ENCODE peak calls at places on chromosome 12, in six cellular contexts. A, T, G, F, N and I are unnamed samples.
A peak's percentile ranks its signal among the peaks of the same experiment; 100 is the strongest.

GRCh38 chr12:76790564-76791552 is 26.9 kb downstream of the ZDHHC17 start:
- DNase-seq in T (no peak), N (peak; percentile 52), F (peak; percentile 41), A (peak; percentile 58), G (peak; percentile 36), I (no peak)

GRCh38 chr12:59904874-59905521 is 309.2 kb downstream of the SLC16A7 start:
- DNase-seq in N (peak; percentile 30), A (no peak), G (no peak), F (no peak), T (no peak), I (no peak)

GRCh38 chr12:114399664-114400211 is 6.2 kb downstream of the TBX5 start:
- DNase-seq in G (peak; percentile 61), N (peak; percentile 95), T (peak; percentile 83), A (no peak), F (peak; percentile 58), I (no peak)

GRCh38 chr12:56616924-56617323 is 13.2 kb downstream of the BAZ2A start:
- DNase-seq in G (no peak), A (no peak), T (no peak), N (no peak), F (no peak), I (no peak)

GRCh38 chr12:46473634-46474201 is 101.1 kb upstream of the SLC38A2 start:
- DNase-seq in A (no peak), T (no peak), N (peak; percentile 95), G (peak; percentile 15), F (peak; percentile 80), I (peak; percentile 30)

GRCh38 chr12:83954939-83955601 is 957.5 kb downstream of the SLC6A15 start:
- DNase-seq in N (no peak), G (no peak), F (peak; percentile 13), T (no peak), A (no peak), I (no peak)

GRCh38 chr12:75820848-75821578 is 210.6 kb downstream of the PHLDA1 start:
- DNase-seq in T (no peak), N (peak; percentile 100), F (no peak), A (no peak), G (no peak), I (no peak)

GRCh38 chr12:75710361-75711069 is 199.1 kb upstream of the KRR1 start:
- DNase-seq in N (no peak), A (no peak), F (no peak), G (no peak), T (no peak), I (no peak)

GRCh38 chr12:63133981-63134380 is 17.0 kb downstream of the AVPR1A start:
- DNase-seq in F (no peak), G (no peak), T (no peak), A (no peak), N (no peak), I (no peak)

GRCh38 chr12:18895946-18896345 is 158.0 kb downstream of the CAPZA3 start:
- DNase-seq in A (no peak), G (no peak), N (no peak), F (peak; percentile 25), T (peak; percentile 46), I (peak; percentile 10)

GRCh38 chr12:12704593-12705230 is 8.7 kb upstream of the GPR19 start:
- DNase-seq in G (peak; percentile 78), A (peak; percentile 83), N (peak; percentile 96), F (peak; percentile 92), T (no peak), I (no peak)

GRCh38 chr12:52515927-52516831 is 4.0 kb downstream of the KRT5 start:
- DNase-seq in T (no peak), G (no peak), F (no peak), N (no peak), A (no peak), I (no peak)

GRCh38 chr12:106030210-106031175 is 108.3 kb downstream of the NUAK1 start:
- DNase-seq in T (no peak), G (peak; percentile 15), A (no peak), N (peak; percentile 65), F (peak; percentile 64), I (no peak)

GRCh38 chr12:81461163-81461562 is 298.0 kb downstream of the PPFIA2 start:
- DNase-seq in F (no peak), G (no peak), N (no peak), A (no peak), T (no peak), I (no peak)

GRCh38 chr12:51760231-51760630 is 88.3 kb downstream of the FIGNL2 start:
- DNase-seq in F (no peak), N (no peak), A (no peak), G (no peak), T (no peak), I (no peak)

GRCh38 chr12:23760495-23760894 is 189.0 kb downstream of the SOX5 start:
- DNase-seq in G (no peak), N (no peak), A (no peak), F (no peak), T (no peak), I (no peak)

GRCh38 chr12:76666272-76666845 is 97.6 kb upstream of the ZDHHC17 start:
- DNase-seq in T (no peak), A (no peak), N (no peak), G (no peak), F (no peak), I (no peak)

GRCh38 chr12:84911331-84912190 is 1.0 kb downstream of the SLC6A15 start:
- DNase-seq in F (peak; percentile 72), A (no peak), N (peak; percentile 90), G (peak; percentile 77), T (peak; percentile 67), I (no peak)

GRCh38 chr12:128753438-128753837 is 70.3 kb downstream of the SLC15A4 start:
- DNase-seq in N (no peak), G (no peak), F (no peak), A (no peak), T (no peak), I (no peak)

GRCh38 chr12:78181544-78182162 is 351.0 kb downstream of the NAV3 start:
- DNase-seq in T (no peak), G (peak; percentile 1), F (peak; percentile 49), N (peak; percentile 68), A (peak; percentile 29), I (no peak)

GRCh38 chr12:45388545-45388944 is 172.7 kb downstream of the ANO6 start:
- DNase-seq in F (peak; percentile 40), N (peak; percentile 75), T (no peak), G (peak; percentile 56), A (peak; percentile 11), I (peak; percentile 19)

GRCh38 chr12:51329742-51330141 is 5.8 kb upstream of the BIN2 start:
- DNase-seq in A (no peak), F (no peak), G (no peak), T (no peak), N (no peak), I (no peak)

GRCh38 chr12:54169036-54169435 is 19.7 kb downstream of the SMUG1 start:
- DNase-seq in T (no peak), N (no peak), F (no peak), G (no peak), A (no peak), I (no peak)

GRCh38 chr12:132563911-132564310 is 46.5 kb downstream of the LRCOL1 start:
- DNase-seq in F (no peak), N (no peak), A (no peak), T (no peak), G (no peak), I (no peak)

GRCh38 chr12:119672194-119672593 is 4.3 kb downstream of the PRKAB1 start:
- DNase-seq in G (no peak), N (no peak), A (no peak), F (no peak), T (no peak), I (no peak)

GRCh38 chr12:57280234-57281062 is 29.5 kb upstream of the STAC3 start:
- DNase-seq in T (no peak), G (no peak), A (peak; percentile 69), F (peak; percentile 88), N (peak; percentile 83), I (peak; percentile 60)

GRCh38 chr12:115943630-115944391 is 333.7 kb downstream of the MED13L start:
- DNase-seq in G (no peak), A (no peak), F (no peak), N (peak; percentile 82), T (no peak), I (no peak)

GRCh38 chr12:56932867-56933266 is 1.3 kb downstream of the SDR9C7 start:
- DNase-seq in T (no peak), N (no peak), G (no peak), A (no peak), F (no peak), I (no peak)

GRCh38 chr12:31431721-31432120 is 105.8 kb upstream of the SINHCAF start:
- DNase-seq in G (no peak), A (no peak), N (peak; percentile 68), F (no peak), T (no peak), I (no peak)

GRCh38 chr12:177980-178714 is 35.8 kb downstream of the SLC6A12 start:
- DNase-seq in G (no peak), T (no peak), A (no peak), N (no peak), F (no peak), I (no peak)

GRCh38 chr12:87121908-87122307 is 865.7 kb upstream of the MGAT4C start:
- DNase-seq in G (no peak), N (peak; percentile 73), A (no peak), T (no peak), F (no peak), I (no peak)

DNA sequence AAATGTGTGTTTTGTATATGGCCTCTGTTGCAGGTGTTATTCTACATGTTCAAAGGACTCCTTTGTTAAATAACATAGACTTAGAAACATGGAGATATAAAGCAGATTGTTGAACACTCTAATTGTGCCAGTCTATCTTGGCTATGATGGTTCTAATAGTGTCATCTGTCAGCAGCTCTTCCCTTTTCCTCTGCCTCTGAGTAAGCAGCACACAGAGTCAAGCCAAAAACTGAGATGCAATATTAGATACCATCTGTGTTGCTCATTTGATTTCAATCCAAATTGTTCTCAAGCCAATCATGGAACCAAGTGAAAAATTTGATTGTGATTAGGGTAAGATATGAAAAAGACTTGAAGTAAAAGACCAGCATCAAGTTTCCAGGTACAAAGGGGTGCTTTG is 871.1 kb upstream of the MGAT4C start:
- DNase-seq in G (no peak), F (no peak), N (peak; percentile 83), T (no peak), A (no peak), I (no peak)
- H2AFZ ChIP-seq in G (no peak overlapping the region), F (no peak overlapping the region), N (no peak overlapping the region), T (no peak overlapping the region), A (no peak overlapping the region), I (no peak overlapping the region)

DNA sequence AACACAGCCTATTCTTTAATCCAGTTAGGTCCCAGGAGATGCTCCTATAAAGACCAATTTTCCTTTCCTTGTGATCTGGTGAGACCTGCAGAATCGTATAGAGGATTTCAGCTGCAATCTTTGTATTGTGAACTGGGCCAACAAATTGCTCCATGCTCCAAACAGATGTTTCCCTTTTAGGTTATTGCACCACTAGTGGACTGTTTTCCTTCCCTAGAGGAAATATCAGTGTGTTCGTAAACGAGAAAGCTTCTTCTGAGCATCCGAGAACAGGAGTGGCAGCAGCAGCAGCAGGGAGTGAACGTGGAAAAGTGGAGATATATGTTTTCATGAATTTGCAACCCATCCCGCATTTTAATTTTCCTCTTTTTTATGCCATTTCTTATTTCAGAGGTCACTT is 344.1 kb upstream of the PDE3A start:
- DNase-seq in T (no peak), G (no peak), N (peak; percentile 52), A (no peak), F (peak; percentile 32), I (no peak)
- H2AFZ ChIP-seq in T (peak overlapping the region; percentile 95), G (no peak overlapping the region), N (no peak overlapping the region), A (no peak overlapping the region), F (no peak overlapping the region), I (no peak overlapping the region)

GRCh38 chr12:121159467-121160307 is 27.0 kb downstream of the P2RX7 start:
- DNase-seq in N (no peak), G (no peak), T (no peak), F (no peak), A (peak; percentile 24), I (no peak)
- H2AFZ ChIP-seq in N (no peak overlapping the region), G (no peak overlapping the region), T (no peak overlapping the region), F (no peak overlapping the region), A (peak overlapping the region; percentile 18), I (no peak overlapping the region)

GRCh38 chr12:89252284-89252683 is 100.0 kb downstream of the DUSP6 start:
- DNase-seq in T (no peak), G (no peak), N (peak; percentile 70), F (no peak), A (no peak), I (peak; percentile 57)
- H2AFZ ChIP-seq in T (no peak overlapping the region), G (no peak overlapping the region), N (no peak overlapping the region), F (no peak overlapping the region), A (no peak overlapping the region), I (peak overlapping the region; percentile 48)